ENCODE peak calls at places on chromosome 5, in six cellular contexts. One of them, this sample, is unnamed.

GRCh38 chr5:159403906-159404641 is 73.8 kb upstream of the IL12B start:
- DNase-seq in tibial nerve: no peak
- DNase-seq in CD4-positive, alpha-beta memory T cell: no peak
- DNase-seq in A549: no peak
- DNase-seq in left ventricle myocardium inferior: no peak
- DNase-seq in T-cell: no peak
- DNase-seq in this sample: no peak

GRCh38 chr5:151764801-151765200 is 6.4 kb upstream of the ATOX1 start:
- DNase-seq in tibial nerve: no peak
- DNase-seq in CD4-positive, alpha-beta memory T cell: no peak
- DNase-seq in A549: no peak
- DNase-seq in left ventricle myocardium inferior: no peak
- DNase-seq in T-cell: no peak
- DNase-seq in this sample: no peak

GRCh38 chr5:68251386-68251785 is 35.8 kb downstream of the PIK3R1 start:
- DNase-seq in tibial nerve: no peak
- DNase-seq in CD4-positive, alpha-beta memory T cell: peak; percentile 30
- DNase-seq in A549: no peak
- DNase-seq in left ventricle myocardium inferior: peak; percentile 27
- DNase-seq in T-cell: peak; percentile 46
- DNase-seq in this sample: peak; percentile 68

GRCh38 chr5:7261049-7261448 is 134.9 kb upstream of the ADCY2 start:
- DNase-seq in tibial nerve: peak; percentile 28
- DNase-seq in CD4-positive, alpha-beta memory T cell: peak; percentile 8
- DNase-seq in A549: peak; percentile 16
- DNase-seq in left ventricle myocardium inferior: no peak
- DNase-seq in T-cell: no peak
- DNase-seq in this sample: no peak

GRCh38 chr5:1386274-1386717 is 41.4 kb upstream of the CLPTM1L start:
- DNase-seq in tibial nerve: no peak
- DNase-seq in CD4-positive, alpha-beta memory T cell: peak; percentile 87
- DNase-seq in A549: no peak
- DNase-seq in left ventricle myocardium inferior: peak; percentile 38
- DNase-seq in T-cell: peak; percentile 78
- DNase-seq in this sample: peak; percentile 18

GRCh38 chr5:134543820-134544692 is 18.6 kb downstream of the JADE2 start:
- DNase-seq in tibial nerve: no peak
- DNase-seq in CD4-positive, alpha-beta memory T cell: peak; percentile 31
- DNase-seq in A549: no peak
- DNase-seq in left ventricle myocardium inferior: peak; percentile 15
- DNase-seq in T-cell: no peak
- DNase-seq in this sample: no peak

GRCh38 chr5:75023368-75024159 is 28.8 kb downstream of the GCNT4 start:
- DNase-seq in tibial nerve: no peak
- DNase-seq in CD4-positive, alpha-beta memory T cell: peak; percentile 41
- DNase-seq in A549: no peak
- DNase-seq in left ventricle myocardium inferior: no peak
- DNase-seq in T-cell: peak; percentile 45
- DNase-seq in this sample: no peak

GRCh38 chr5:146342519-146342881 is 3.9 kb downstream of the POU4F3 start:
- DNase-seq in tibial nerve: no peak
- DNase-seq in CD4-positive, alpha-beta memory T cell: no peak
- DNase-seq in A549: no peak
- DNase-seq in left ventricle myocardium inferior: no peak
- DNase-seq in T-cell: no peak
- DNase-seq in this sample: no peak

GRCh38 chr5:14628346-14628745 is 36.2 kb upstream of the OTULIN start:
- DNase-seq in tibial nerve: peak; percentile 36
- DNase-seq in CD4-positive, alpha-beta memory T cell: peak; percentile 43
- DNase-seq in A549: peak; percentile 20
- DNase-seq in left ventricle myocardium inferior: no peak
- DNase-seq in T-cell: peak; percentile 40
- DNase-seq in this sample: no peak

GRCh38 chr5:91632871-91633270 is 249.8 kb upstream of the ARRDC3 start:
- DNase-seq in tibial nerve: no peak
- DNase-seq in CD4-positive, alpha-beta memory T cell: no peak
- DNase-seq in A549: no peak
- DNase-seq in left ventricle myocardium inferior: no peak
- DNase-seq in T-cell: no peak
- DNase-seq in this sample: no peak

GRCh38 chr5:91291628-91292569 is 91.2 kb downstream of the ARRDC3 start:
- DNase-seq in tibial nerve: no peak
- DNase-seq in CD4-positive, alpha-beta memory T cell: no peak
- DNase-seq in A549: no peak
- DNase-seq in left ventricle myocardium inferior: no peak
- DNase-seq in T-cell: no peak
- DNase-seq in this sample: no peak

GRCh38 chr5:89968870-89969472 is 440.6 kb downstream of the CETN3 start:
- DNase-seq in tibial nerve: no peak
- DNase-seq in CD4-positive, alpha-beta memory T cell: no peak
- DNase-seq in A549: no peak
- DNase-seq in left ventricle myocardium inferior: no peak
- DNase-seq in T-cell: no peak
- DNase-seq in this sample: peak; percentile 19

GRCh38 chr5:76626738-76627137 is 3.5 kb upstream of the F2RL2 start:
- DNase-seq in tibial nerve: no peak
- DNase-seq in CD4-positive, alpha-beta memory T cell: no peak
- DNase-seq in A549: no peak
- DNase-seq in left ventricle myocardium inferior: no peak
- DNase-seq in T-cell: peak; percentile 2
- DNase-seq in this sample: no peak

GRCh38 chr5:1406681-1407640 is 38.3 kb downstream of the SLC6A3 start:
- DNase-seq in tibial nerve: no peak
- DNase-seq in CD4-positive, alpha-beta memory T cell: no peak
- DNase-seq in A549: no peak
- DNase-seq in left ventricle myocardium inferior: peak; percentile 9
- DNase-seq in T-cell: no peak
- DNase-seq in this sample: no peak

GRCh38 chr5:150598821-150599273 is 41.6 kb upstream of the SYNPO start:
- DNase-seq in tibial nerve: no peak
- DNase-seq in CD4-positive, alpha-beta memory T cell: no peak
- DNase-seq in A549: no peak
- DNase-seq in left ventricle myocardium inferior: no peak
- DNase-seq in T-cell: no peak
- DNase-seq in this sample: no peak

GRCh38 chr5:41648976-41649375 is 138.6 kb upstream of the PLCXD3 start:
- DNase-seq in tibial nerve: no peak
- DNase-seq in CD4-positive, alpha-beta memory T cell: no peak
- DNase-seq in A549: no peak
- DNase-seq in left ventricle myocardium inferior: no peak
- DNase-seq in T-cell: no peak
- DNase-seq in this sample: no peak

GRCh38 chr5:41788800-41789395 is 81.3 kb downstream of the OXCT1 start:
- DNase-seq in tibial nerve: no peak
- DNase-seq in CD4-positive, alpha-beta memory T cell: no peak
- DNase-seq in A549: no peak
- DNase-seq in left ventricle myocardium inferior: no peak
- DNase-seq in T-cell: no peak
- DNase-seq in this sample: no peak

GRCh38 chr5:10674096-10674495 is 86.9 kb downstream of the DAP start:
- DNase-seq in tibial nerve: no peak
- DNase-seq in CD4-positive, alpha-beta memory T cell: no peak
- DNase-seq in A549: no peak
- DNase-seq in left ventricle myocardium inferior: no peak
- DNase-seq in T-cell: no peak
- DNase-seq in this sample: no peak

GRCh38 chr5:26921439-26921838 is 116.9 kb downstream of the CDH9 start:
- DNase-seq in tibial nerve: no peak
- DNase-seq in CD4-positive, alpha-beta memory T cell: no peak
- DNase-seq in A549: no peak
- DNase-seq in left ventricle myocardium inferior: no peak
- DNase-seq in T-cell: no peak
- DNase-seq in this sample: no peak

GRCh38 chr5:57209316-57210040 is 35.6 kb downstream of the GPBP1 start:
- DNase-seq in tibial nerve: no peak
- DNase-seq in CD4-positive, alpha-beta memory T cell: no peak
- DNase-seq in A549: no peak
- DNase-seq in left ventricle myocardium inferior: no peak
- DNase-seq in T-cell: no peak
- DNase-seq in this sample: no peak

GRCh38 chr5:146877783-146878470 is 630 bp downstream of the PPP2R2B start:
- DNase-seq in tibial nerve: no peak
- DNase-seq in CD4-positive, alpha-beta memory T cell: peak; percentile 27
- DNase-seq in A549: no peak
- DNase-seq in left ventricle myocardium inferior: no peak
- DNase-seq in T-cell: peak; percentile 4
- DNase-seq in this sample: peak; percentile 16

GRCh38 chr5:174618589-174618988 is 105.8 kb upstream of the MSX2 start:
- DNase-seq in tibial nerve: no peak
- DNase-seq in CD4-positive, alpha-beta memory T cell: no peak
- DNase-seq in A549: no peak
- DNase-seq in left ventricle myocardium inferior: no peak
- DNase-seq in T-cell: no peak
- DNase-seq in this sample: no peak

GRCh38 chr5:135450957-135451356 is 1.2 kb downstream of the TIFAB start:
- DNase-seq in tibial nerve: no peak
- DNase-seq in CD4-positive, alpha-beta memory T cell: no peak
- DNase-seq in A549: no peak
- DNase-seq in left ventricle myocardium inferior: no peak
- DNase-seq in T-cell: no peak
- DNase-seq in this sample: no peak

GRCh38 chr5:54450542-54450941 is 5.0 kb upstream of the HSPB3 start:
- DNase-seq in tibial nerve: no peak
- DNase-seq in CD4-positive, alpha-beta memory T cell: no peak
- DNase-seq in A549: no peak
- DNase-seq in left ventricle myocardium inferior: no peak
- DNase-seq in T-cell: no peak
- DNase-seq in this sample: no peak

GRCh38 chr5:3343211-3343610 is 252.4 kb upstream of the IRX1 start:
- DNase-seq in tibial nerve: no peak
- DNase-seq in CD4-positive, alpha-beta memory T cell: no peak
- DNase-seq in A549: no peak
- DNase-seq in left ventricle myocardium inferior: no peak
- DNase-seq in T-cell: no peak
- DNase-seq in this sample: no peak

GRCh38 chr5:112735702-112736101 is 2.0 kb upstream of the APC start:
- DNase-seq in tibial nerve: no peak
- DNase-seq in CD4-positive, alpha-beta memory T cell: no peak
- DNase-seq in A549: no peak
- DNase-seq in left ventricle myocardium inferior: no peak
- DNase-seq in T-cell: no peak
- DNase-seq in this sample: no peak

GRCh38 chr5:74415695-74416102 is 224.8 kb downstream of the ENC1 start:
- DNase-seq in tibial nerve: no peak
- DNase-seq in CD4-positive, alpha-beta memory T cell: no peak
- DNase-seq in A549: no peak
- DNase-seq in left ventricle myocardium inferior: no peak
- DNase-seq in T-cell: no peak
- DNase-seq in this sample: no peak

GRCh38 chr5:172347653-172348052 is 64.1 kb upstream of the UBTD2 start:
- DNase-seq in tibial nerve: no peak
- DNase-seq in CD4-positive, alpha-beta memory T cell: no peak
- DNase-seq in A549: no peak
- DNase-seq in left ventricle myocardium inferior: no peak
- DNase-seq in T-cell: no peak
- DNase-seq in this sample: no peak

GRCh38 chr5:88732181-88732633 is 150.8 kb downstream of the MEF2C start:
- DNase-seq in tibial nerve: peak; percentile 26
- DNase-seq in CD4-positive, alpha-beta memory T cell: no peak
- DNase-seq in A549: no peak
- DNase-seq in left ventricle myocardium inferior: peak; percentile 21
- DNase-seq in T-cell: no peak
- DNase-seq in this sample: peak; percentile 36

GRCh38 chr5:321233-321725 is at the start of gene AHRR:
- DNase-seq in tibial nerve: no peak
- DNase-seq in CD4-positive, alpha-beta memory T cell: no peak
- DNase-seq in A549: peak; percentile 87
- DNase-seq in left ventricle myocardium inferior: peak; percentile 71
- DNase-seq in T-cell: no peak
- DNase-seq in this sample: no peak